ENCODE peak calls at places on chromosome 11, in five cellular contexts. One of them, this sample, is unnamed.

GRCh38 chr11:121452609-121453150 is at the start of gene SORL1-AS1:
- DNase-seq in stomach: no peak
- DNase-seq in H1: no peak
- DNase-seq in GM12892: no peak
- DNase-seq in K562: no peak
- DNase-seq in this sample: no peak

GRCh38 chr11:69293819-69294505 is at the start of gene MYEOV:
- DNase-seq in stomach: peak
- DNase-seq in H1: peak
- DNase-seq in K562: peak
- DNase-seq in GM12892: peak
- DNase-seq in this sample: peak

GRCh38 chr11:102974552-102975280 is 19.2 kb upstream of the MMP13 start:
- DNase-seq in H1: no peak
- DNase-seq in K562: no peak
- DNase-seq in stomach: peak
- DNase-seq in GM12892: no peak
- DNase-seq in this sample: peak

GRCh38 chr11:19474954-19475811 is 234.4 kb upstream of the E2F8 start:
- DNase-seq in stomach: no peak
- DNase-seq in GM12892: peak
- DNase-seq in K562: no peak
- DNase-seq in H1: no peak
- DNase-seq in this sample: no peak

GRCh38 chr11:125257185-125257584 is 92.6 kb downstream of the PKNOX2 start:
- DNase-seq in H1: peak
- DNase-seq in GM12892: no peak
- DNase-seq in stomach: no peak
- DNase-seq in K562: peak
- DNase-seq in this sample: peak

GRCh38 chr11:30561691-30562412 is 24.3 kb downstream of the MPPED2 start:
- DNase-seq in GM12892: no peak
- DNase-seq in H1: no peak
- DNase-seq in stomach: no peak
- DNase-seq in K562: no peak
- DNase-seq in this sample: no peak

GRCh38 chr11:34519595-34520235 is 6.1 kb upstream of the ELF5 start:
- DNase-seq in K562: no peak
- DNase-seq in GM12892: no peak
- DNase-seq in H1: no peak
- DNase-seq in stomach: no peak
- DNase-seq in this sample: no peak

GRCh38 chr11:3022300-3022967 is 30.3 kb upstream of the NAP1L4 start:
- DNase-seq in stomach: no peak
- DNase-seq in K562: no peak
- DNase-seq in H1: no peak
- DNase-seq in GM12892: no peak
- DNase-seq in this sample: no peak

GRCh38 chr11:73795925-73796632 is 8.4 kb downstream of the MRPL48 start:
- DNase-seq in H1: peak
- DNase-seq in GM12892: no peak
- DNase-seq in K562: no peak
- DNase-seq in stomach: peak
- DNase-seq in this sample: no peak

GRCh38 chr11:96199563-96200025 is 143.4 kb downstream of the MAML2 start:
- DNase-seq in K562: no peak
- DNase-seq in H1: no peak
- DNase-seq in stomach: no peak
- DNase-seq in GM12892: no peak
- DNase-seq in this sample: peak

GRCh38 chr11:60594998-60595637 is 79.9 kb downstream of the MS4A13 start:
- DNase-seq in GM12892: no peak
- DNase-seq in K562: no peak
- DNase-seq in stomach: no peak
- DNase-seq in H1: no peak
- DNase-seq in this sample: no peak

GRCh38 chr11:64007629-64008282 is 21.5 kb downstream of the OTUB1 start:
- DNase-seq in GM12892: no peak
- DNase-seq in stomach: peak
- DNase-seq in K562: peak
- DNase-seq in H1: peak
- DNase-seq in this sample: peak

GRCh38 chr11:9057888-9058287 is 33.5 kb downstream of the SCUBE2 start:
- DNase-seq in stomach: no peak
- DNase-seq in K562: no peak
- DNase-seq in GM12892: no peak
- DNase-seq in H1: peak
- DNase-seq in this sample: no peak

GRCh38 chr11:130489027-130489584 is 40.7 kb downstream of the ADAMTS15 start:
- DNase-seq in K562: no peak
- DNase-seq in stomach: no peak
- DNase-seq in GM12892: no peak
- DNase-seq in H1: no peak
- DNase-seq in this sample: no peak

GRCh38 chr11:130485983-130486970 is 37.8 kb downstream of the ADAMTS15 start:
- DNase-seq in stomach: peak
- DNase-seq in K562: no peak
- DNase-seq in GM12892: no peak
- DNase-seq in H1: peak
- DNase-seq in this sample: no peak

GRCh38 chr11:130488187-130489026 is 40.0 kb downstream of the ADAMTS15 start:
- DNase-seq in GM12892: no peak
- DNase-seq in stomach: no peak
- DNase-seq in K562: no peak
- DNase-seq in H1: peak
- DNase-seq in this sample: no peak

GRCh38 chr11:130487390-130488186 is 39.1 kb downstream of the ADAMTS15 start:
- DNase-seq in K562: no peak
- DNase-seq in GM12892: no peak
- DNase-seq in stomach: no peak
- DNase-seq in H1: peak
- DNase-seq in this sample: no peak

GRCh38 chr11:130486981-130487380 is 38.5 kb downstream of the ADAMTS15 start:
- DNase-seq in stomach: peak
- DNase-seq in H1: peak
- DNase-seq in K562: no peak
- DNase-seq in GM12892: no peak
- DNase-seq in this sample: no peak
- TF ChIP-seq POLR2A in stomach: no peak
- TF ChIP-seq POLR2A in H1: no peak
- TF ChIP-seq POLR2A in K562: no peak
- TF ChIP-seq POLR2A in GM12892: no peak
- TF ChIP-seq POLR2A in this sample: no peak

GRCh38 chr11:17383466-17383865 is 5.0 kb downstream of the KCNJ11 start:
- DNase-seq in GM12892: no peak
- DNase-seq in K562: no peak
- DNase-seq in stomach: no peak
- DNase-seq in H1: no peak
- DNase-seq in this sample: no peak
- TF ChIP-seq POLR2AphosphoS5 in GM12892: no peak
- TF ChIP-seq POLR2AphosphoS5 in K562: no peak
- TF ChIP-seq POLR2AphosphoS5 in stomach: no peak
- TF ChIP-seq POLR2AphosphoS5 in H1: no peak
- TF ChIP-seq POLR2AphosphoS5 in this sample: no peak

GRCh38 chr11:68010058-68011041 is at the start of gene ALDH3B1:
- DNase-seq in GM12892: no peak
- DNase-seq in H1: peak
- DNase-seq in K562: peak
- DNase-seq in stomach: peak
- DNase-seq in this sample: peak

GRCh38 chr11:68012843-68013610 is 2.9 kb downstream of the ALDH3B1 start:
- DNase-seq in K562: no peak
- DNase-seq in GM12892: no peak
- DNase-seq in stomach: no peak
- DNase-seq in H1: no peak
- DNase-seq in this sample: no peak

GRCh38 chr11:68009391-68010000 is 631 bp upstream of the ALDH3B1 start:
- DNase-seq in stomach: no peak
- DNase-seq in GM12892: no peak
- DNase-seq in H1: no peak
- DNase-seq in K562: peak
- DNase-seq in this sample: peak

GRCh38 chr11:68012044-68012842 is 2.1 kb downstream of the ALDH3B1 start:
- DNase-seq in stomach: no peak
- DNase-seq in K562: no peak
- DNase-seq in H1: no peak
- DNase-seq in GM12892: no peak
- DNase-seq in this sample: no peak

DNA sequence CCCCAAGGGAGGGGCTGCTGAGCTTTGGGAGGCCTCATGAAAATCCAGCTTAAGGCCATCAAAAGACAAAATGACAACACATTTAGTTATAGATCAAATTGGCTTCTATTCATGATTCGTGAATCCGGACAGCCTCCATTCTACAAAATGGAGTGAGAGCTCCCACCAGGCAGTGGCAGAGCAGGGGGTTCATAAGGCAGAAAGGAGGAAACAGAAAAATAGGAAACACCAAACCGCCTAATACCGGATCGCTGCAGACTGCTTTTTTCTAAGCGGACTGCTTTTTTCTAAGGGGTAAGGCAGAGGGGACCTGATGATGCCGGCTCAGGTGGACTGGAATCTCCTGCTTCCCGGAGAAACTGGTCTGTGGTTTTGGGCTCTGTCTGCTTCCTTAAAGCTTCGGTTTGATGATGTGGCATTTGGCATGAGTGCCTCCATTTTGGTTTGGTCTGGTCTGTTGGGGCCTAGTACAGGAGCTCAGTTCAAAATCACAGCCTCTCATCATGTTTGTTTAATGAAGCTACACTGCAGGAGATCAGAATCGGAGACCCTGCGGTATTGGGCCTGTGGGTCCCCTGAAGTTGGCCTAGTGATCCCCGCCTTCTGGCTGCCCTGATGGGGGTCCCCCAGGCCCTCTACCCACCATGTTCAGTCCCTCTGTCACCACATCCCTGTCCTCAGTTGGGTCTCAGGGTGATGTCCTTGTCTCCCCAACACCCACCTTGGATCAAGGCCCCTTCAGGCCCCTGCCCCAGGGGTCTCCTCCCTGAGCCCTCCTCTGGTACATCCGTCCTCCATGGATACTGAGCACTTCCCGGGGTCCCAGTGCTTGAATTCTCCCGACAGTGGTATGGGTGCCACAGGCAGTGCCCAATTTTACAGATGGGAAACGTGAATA is 1.2 kb downstream of the ALDH3B1 start:
- DNase-seq in stomach: no peak
- DNase-seq in H1: no peak
- DNase-seq in K562: no peak
- DNase-seq in GM12892: no peak
- DNase-seq in this sample: no peak
- TF ChIP-seq POLR2A in stomach: no peak
- TF ChIP-seq POLR2A in H1: no peak
- TF ChIP-seq POLR2A in K562: no peak
- TF ChIP-seq POLR2A in GM12892: no peak
- TF ChIP-seq POLR2A in this sample: no peak

DNA sequence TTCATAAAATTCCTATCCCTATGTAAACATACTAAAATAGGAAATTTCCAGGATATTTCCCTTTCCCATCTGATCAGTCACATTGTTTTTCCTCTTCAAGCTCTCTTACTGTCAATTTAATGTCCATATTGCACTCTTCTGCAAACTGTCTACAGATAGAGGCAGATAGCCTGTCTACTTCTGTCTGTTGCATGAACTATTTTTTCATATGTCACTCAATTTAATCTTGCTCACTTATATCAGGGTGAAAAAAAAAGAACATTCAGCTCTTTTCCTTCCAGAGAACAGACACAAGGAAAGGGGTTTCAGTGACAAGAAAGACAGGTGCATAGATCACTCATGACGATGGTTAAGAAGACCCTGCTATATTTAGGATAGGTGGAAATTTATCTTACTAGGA is 1013.9 kb upstream of the CCDC90B start:
- DNase-seq in GM12892: no peak
- DNase-seq in stomach: no peak
- DNase-seq in H1: no peak
- DNase-seq in K562: no peak
- DNase-seq in this sample: no peak
- TF ChIP-seq POLR2AphosphoS5 in GM12892: no peak
- TF ChIP-seq POLR2AphosphoS5 in stomach: no peak
- TF ChIP-seq POLR2AphosphoS5 in H1: no peak
- TF ChIP-seq POLR2AphosphoS5 in K562: no peak
- TF ChIP-seq POLR2AphosphoS5 in this sample: no peak

DNA sequence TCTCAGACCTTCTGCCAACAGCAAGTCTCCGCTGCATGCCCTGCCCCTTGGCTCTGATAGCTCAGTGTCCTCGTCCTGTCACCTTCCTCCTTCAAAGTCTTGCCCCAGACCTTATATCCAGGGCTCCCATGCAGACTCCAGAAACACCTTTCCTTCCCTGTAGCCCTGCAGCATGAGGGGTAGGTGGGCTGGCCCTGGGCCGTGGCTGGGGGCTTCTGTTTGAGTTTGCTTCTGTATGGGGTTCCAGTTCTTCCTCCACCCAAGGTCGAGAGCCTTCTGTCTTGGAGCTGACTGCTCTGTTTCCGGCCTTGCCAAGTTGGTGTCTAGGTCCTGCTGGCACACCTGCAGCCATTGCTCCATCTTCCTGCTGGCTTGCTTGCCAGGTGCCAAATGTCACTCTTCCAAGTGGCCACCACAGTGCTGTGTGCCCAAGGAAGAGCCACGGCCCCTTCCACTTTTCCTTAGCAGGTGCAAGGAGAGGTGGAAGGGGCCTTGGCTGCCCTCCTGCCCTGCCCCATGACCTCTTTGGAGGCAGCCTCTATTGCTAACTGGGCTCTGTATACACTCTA is 74.8 kb upstream of the NECTIN1 start:
- DNase-seq in H1: no peak
- DNase-seq in stomach: no peak
- DNase-seq in GM12892: no peak
- DNase-seq in K562: no peak
- DNase-seq in this sample: no peak
- TF ChIP-seq POLR2A in H1: no peak
- TF ChIP-seq POLR2A in stomach: no peak
- TF ChIP-seq POLR2A in GM12892: no peak
- TF ChIP-seq POLR2A in K562: no peak
- TF ChIP-seq POLR2A in this sample: no peak

DNA sequence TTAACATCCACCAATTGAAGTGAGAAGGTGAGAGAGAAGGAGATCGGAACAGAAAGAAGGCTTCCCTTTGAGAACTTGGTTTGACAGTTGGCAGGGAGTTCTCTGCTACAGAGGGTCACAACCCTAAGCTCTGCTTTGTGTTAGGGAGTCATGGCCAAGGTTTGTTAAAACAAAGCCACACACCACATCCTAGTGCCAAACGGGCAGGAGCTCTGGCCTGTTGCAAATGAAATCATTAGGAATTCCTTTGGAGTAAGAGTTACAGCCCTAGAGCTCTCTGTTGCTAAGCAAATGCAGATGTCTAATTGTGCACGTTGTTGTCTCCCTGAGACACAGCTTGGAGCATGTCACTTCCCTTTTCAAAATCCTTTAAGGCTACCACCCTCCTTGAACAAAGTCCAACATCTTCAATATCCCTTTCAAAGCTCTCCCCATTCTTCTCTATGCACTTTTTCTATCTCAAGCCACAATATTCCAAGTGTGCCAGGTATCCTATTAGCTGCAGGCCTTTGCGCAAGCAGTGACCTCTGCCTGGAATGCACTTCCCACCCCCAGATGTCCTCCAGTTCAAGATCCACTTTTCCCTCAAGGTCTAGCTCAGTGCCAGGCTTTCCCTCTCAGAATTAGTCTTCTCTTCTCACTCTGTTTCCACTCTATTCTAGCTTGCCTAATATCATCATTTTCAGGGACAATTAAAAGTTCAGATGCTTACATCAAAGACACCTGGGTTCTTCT is 253.7 kb upstream of the POU2AF2 start:
- DNase-seq in K562: no peak
- DNase-seq in H1: no peak
- DNase-seq in stomach: no peak
- DNase-seq in GM12892: no peak
- DNase-seq in this sample: no peak
- TF ChIP-seq POLR2AphosphoS5 in K562: no peak
- TF ChIP-seq POLR2AphosphoS5 in H1: no peak
- TF ChIP-seq POLR2AphosphoS5 in stomach: peak
- TF ChIP-seq POLR2AphosphoS5 in GM12892: no peak
- TF ChIP-seq POLR2AphosphoS5 in this sample: no peak

This sample was measured in endothelial cell of umbilical vein.